ENCODE peak calls at places on chromosome 3, in five cellular contexts. V, S, F, M and B are unnamed samples.

GRCh38 chr3:141253811-141254210 is 22.2 kb downstream of the PXYLP1 start:
- DNase-seq in S (no peak), M (no peak), V (no peak), F (no peak), B (no peak)

GRCh38 chr3:17032407-17033034 is 147.8 kb downstream of the PLCL2 start:
- DNase-seq in F (no peak), V (no peak), M (peak), S (no peak), B (peak)

GRCh38 chr3:66800941-66801545 is 197.1 kb upstream of the KBTBD8 start:
- DNase-seq in M (no peak), S (no peak), F (no peak), V (no peak), B (no peak)

GRCh38 chr3:191944835-191945234 is 483.9 kb downstream of the PYDC2 start:
- DNase-seq in V (no peak), S (no peak), M (no peak), F (no peak), B (no peak)

GRCh38 chr3:73365756-73366397 is 258.9 kb downstream of the PDZRN3 start:
- DNase-seq in M (no peak), V (no peak), F (no peak), S (peak), B (no peak)

GRCh38 chr3:184491867-184492615 is 69.5 kb upstream of the EPHB3 start:
- DNase-seq in S (no peak), F (no peak), V (no peak), M (no peak), B (no peak)

GRCh38 chr3:194205675-194206133 is 69.8 kb downstream of the HES1 start:
- DNase-seq in V (no peak), M (no peak), F (no peak), S (no peak), B (no peak)

GRCh38 chr3:13748500-13748899 is 131.4 kb downstream of the WNT7A start:
- DNase-seq in V (no peak), S (no peak), M (no peak), F (no peak), B (no peak)

GRCh38 chr3:30526031-30526430 is 80.4 kb upstream of the TGFBR2 start:
- DNase-seq in F (no peak), S (no peak), M (no peak), V (no peak), B (no peak)

GRCh38 chr3:66581261-66581660 is 80.4 kb upstream of the LRIG1 start:
- DNase-seq in M (no peak), V (no peak), S (no peak), F (no peak), B (no peak)

GRCh38 chr3:15892828-15893227 is 95.0 kb upstream of the ANKRD28 start:
- DNase-seq in V (no peak), S (no peak), F (no peak), M (no peak), B (no peak)

GRCh38 chr3:85007195-85008094 is 48.7 kb downstream of the CADM2 start:
- DNase-seq in V (no peak), S (no peak), F (no peak), M (no peak), B (no peak)

GRCh38 chr3:125594581-125595011 is 701 bp downstream of the OSBPL11 start:
- DNase-seq in F (no peak), M (no peak), V (no peak), S (no peak), B (no peak)

GRCh38 chr3:165920984-165921383 is 83.8 kb upstream of the BCHE start:
- DNase-seq in F (no peak), M (no peak), S (no peak), V (no peak), B (no peak)

GRCh38 chr3:158911586-158911985 is 109.7 kb downstream of the MFSD1 start:
- DNase-seq in S (no peak), V (no peak), M (no peak), F (no peak), B (no peak)

GRCh38 chr3:102570551-102570950 is 135.7 kb downstream of the ZPLD1 start:
- DNase-seq in M (no peak), V (no peak), F (no peak), S (no peak), B (no peak)

GRCh38 chr3:14123308-14124222 is 1.1 kb downstream of the CHCHD4 start:
- DNase-seq in F (no peak), S (no peak), M (no peak), V (no peak), B (no peak)

GRCh38 chr3:97487587-97487986 is 277.0 kb upstream of the ARL6 start:
- DNase-seq in M (no peak), F (no peak), S (no peak), V (no peak), B (no peak)

GRCh38 chr3:187616307-187616939 is 53.8 kb downstream of the SST start:
- DNase-seq in S (no peak), M (peak), V (peak), F (no peak), B (no peak)

GRCh38 chr3:14203521-14204079 is 25.0 kb downstream of the LSM3 start:
- DNase-seq in V (no peak), F (no peak), M (peak), S (peak), B (peak)

GRCh38 chr3:4322635-4323034 is 19.5 kb downstream of the SETMAR start:
- DNase-seq in M (no peak), V (no peak), S (no peak), F (no peak), B (no peak)

GRCh38 chr3:195546130-195546560 is 3.0 kb upstream of the PPP1R2 start:
- DNase-seq in S (no peak), M (no peak), V (no peak), F (no peak), B (no peak)

GRCh38 chr3:158167737-158168469 is 58.0 kb downstream of the RSRC1 start:
- DNase-seq in V (no peak), S (no peak), M (peak), F (no peak), B (no peak)